ENCODE peak calls at places on chromosomes 6 and 20, in four cellular contexts. K, I, U and D are unnamed samples.

GRCh38 chr6:11043961-11044711 is at the start of gene ELOVL2:
- DNase-seq in I (no peak), K (peak), U (peak), D (peak)

GRCh38 chr20:30286157-30286556 is 971.3 kb upstream of the DEFB115 start:
- DNase-seq in U (peak), I (no peak), K (no peak), D (no peak)

GRCh38 chr6:139732451-139732850 is 358.0 kb upstream of the CITED2 start:
- DNase-seq in K (no peak), U (no peak), I (no peak), D (no peak)

GRCh38 chr6:17865798-17866725 is 121.4 kb downstream of the KIF13A start:
- DNase-seq in I (no peak), K (no peak), U (peak), D (no peak)

GRCh38 chr6:39853604-39854003 is 61.4 kb downstream of the DAAM2 start:
- DNase-seq in U (no peak), K (no peak), I (no peak), D (no peak)

GRCh38 chr20:14336667-14337066 is 745 bp downstream of the FLRT3 start:
- DNase-seq in I (no peak), U (no peak), K (no peak), D (no peak)

GRCh38 chr6:41182069-41183034 is 18.6 kb downstream of the TREML2 start:
- DNase-seq in U (peak), K (peak), I (no peak), D (no peak)

GRCh38 chr6:6696867-6697531 is 108.5 kb downstream of the LY86 start:
- DNase-seq in I (no peak), K (peak), U (peak), D (no peak)

GRCh38 chr20:12084482-12084881 is 166.8 kb downstream of the BTBD3 start:
- DNase-seq in K (no peak), I (no peak), U (no peak), D (no peak)

GRCh38 chr20:25280574-25281535 is 33.0 kb downstream of the PYGB start:
- DNase-seq in U (no peak), K (no peak), I (no peak), D (no peak)

GRCh38 chr6:84249724-84250123 is 22.3 kb upstream of the CEP162 start:
- DNase-seq in K (no peak), U (no peak), I (no peak), D (no peak)

GRCh38 chr6:134816780-134817179 is 133.1 kb downstream of the ALDH8A1 start:
- DNase-seq in U (no peak), I (no peak), K (no peak), D (no peak)

GRCh38 chr20:10652185-10652584 is 21.6 kb downstream of the JAG1 start:
- DNase-seq in I (no peak), U (no peak), K (no peak), D (no peak)

GRCh38 chr6:39029156-39030011 is 19.2 kb upstream of the GLP1R start:
- DNase-seq in I (no peak), U (peak), K (no peak), D (peak)

GRCh38 chr6:139161169-139161568 is 26.3 kb downstream of the HECA start:
- DNase-seq in K (no peak), I (no peak), U (no peak), D (no peak)

GRCh38 chr20:33827629-33828325 is 16.6 kb downstream of the CHMP4B start:
- DNase-seq in I (no peak), U (no peak), K (no peak), D (no peak)

GRCh38 chr20:46960536-46960935 is 65.9 kb downstream of the EYA2 start:
- DNase-seq in I (no peak), U (no peak), K (no peak), D (no peak)

GRCh38 chr20:61939691-61940360 is 125.9 kb downstream of the TAF4 start:
- DNase-seq in U (no peak), I (no peak), K (no peak), D (no peak)

GRCh38 chr6:85047818-85048217 is 283.4 kb upstream of the TBX18 start:
- DNase-seq in U (no peak), K (no peak), I (no peak), D (no peak)

GRCh38 chr6:747006-747405 is 54.1 kb upstream of the EXOC2 start:
- DNase-seq in I (no peak), U (no peak), K (no peak), D (no peak)

GRCh38 chr6:138535728-138536454 is 36.6 kb upstream of the NHSL1 start:
- DNase-seq in U (no peak), I (no peak), K (no peak), D (no peak)

GRCh38 chr20:41167118-41167470 is 29.8 kb downstream of the PLCG1 start:
- DNase-seq in K (no peak), U (no peak), I (no peak), D (no peak)

GRCh38 chr20:33539129-33539528 is 49.2 kb downstream of the CBFA2T2 start:
- DNase-seq in I (no peak), K (no peak), U (no peak), D (no peak)

GRCh38 chr6:31896856-31897611 is 464 bp downstream of the EHMT2 start:
- DNase-seq in I (no peak), U (no peak), K (no peak), D (no peak)

GRCh38 chr6:7911345-7911725 is 747 bp upstream of the TXNDC5 start:
- DNase-seq in K (no peak), U (no peak), I (no peak), D (no peak)

GRCh38 chr6:161486903-161487531 is 213.2 kb upstream of the AGPAT4 start:
- DNase-seq in K (no peak), I (no peak), U (no peak), D (no peak)

GRCh38 chr6:17899491-17899890 is 87.9 kb downstream of the KIF13A start:
- DNase-seq in U (no peak), K (no peak), I (no peak), D (no peak)

GRCh38 chr6:84882768-84883766 is 118.7 kb upstream of the TBX18 start:
- DNase-seq in K (no peak), U (no peak), I (no peak), D (no peak)

GRCh38 chr20:22511943-22512910 is 72.1 kb downstream of the FOXA2 start:
- DNase-seq in K (no peak), U (peak), I (no peak), D (no peak)

GRCh38 chr6:116764961-116765841 is at the start of gene FAM162B:
- DNase-seq in U (no peak), K (no peak), I (no peak), D (no peak)

GRCh38 chr6:498795-499231 is 107.3 kb downstream of the IRF4 start:
- DNase-seq in U (no peak), I (peak), K (no peak), D (no peak)

GRCh38 chr6:163971841-163972838 is 557.6 kb downstream of the QKI start:
- DNase-seq in U (peak), I (no peak), K (no peak), D (no peak)

GRCh38 chr6:89734526-89734925 is 85.1 kb downstream of the MDN1 start:
- DNase-seq in K (no peak), I (no peak), U (no peak), D (no peak)

GRCh38 chr20:13990465-13990864 is at the start of gene SEL1L2:
- DNase-seq in K (no peak), U (no peak), I (no peak), D (no peak)

GRCh38 chr6:25014806-25015560 is 79.2 kb upstream of the RIPOR2 start:
- DNase-seq in U (peak), K (no peak), I (no peak), D (no peak)

GRCh38 chr20:47502271-47502730 is 614 bp downstream of the NCOA3 start:
- DNase-seq in U (peak), K (no peak), I (no peak), D (no peak)

GRCh38 chr20:44072381-44072780 is 114.6 kb downstream of the JPH2 start:
- DNase-seq in I (no peak), K (no peak), U (no peak), D (no peak)
- TF ChIP-seq SPI1 in I (no peak), K (no peak), U (no peak), D (no peak)

GRCh38 chr6:131740161-131740560 is 29.3 kb upstream of the CTAGE9 start:
- DNase-seq in K (no peak), I (no peak), U (no peak), D (no peak)

GRCh38 chr6:131730264-131730663 is 19.4 kb upstream of the CTAGE9 start:
- DNase-seq in K (no peak), U (no peak), I (no peak), D (no peak)

GRCh38 chr6:131731224-131731623 is 20.4 kb upstream of the CTAGE9 start:
- DNase-seq in I (no peak), K (no peak), U (no peak), D (no peak)

GRCh38 chr6:131733376-131734016 is 22.7 kb upstream of the CTAGE9 start:
- DNase-seq in U (no peak), K (no peak), I (no peak), D (no peak)

GRCh38 chr6:131736010-131736409 is 25.2 kb upstream of the CTAGE9 start:
- DNase-seq in I (no peak), U (no peak), K (no peak), D (no peak)
- TF ChIP-seq SPI1 in I (no peak), U (no peak), K (no peak), D (no peak)

DNA sequence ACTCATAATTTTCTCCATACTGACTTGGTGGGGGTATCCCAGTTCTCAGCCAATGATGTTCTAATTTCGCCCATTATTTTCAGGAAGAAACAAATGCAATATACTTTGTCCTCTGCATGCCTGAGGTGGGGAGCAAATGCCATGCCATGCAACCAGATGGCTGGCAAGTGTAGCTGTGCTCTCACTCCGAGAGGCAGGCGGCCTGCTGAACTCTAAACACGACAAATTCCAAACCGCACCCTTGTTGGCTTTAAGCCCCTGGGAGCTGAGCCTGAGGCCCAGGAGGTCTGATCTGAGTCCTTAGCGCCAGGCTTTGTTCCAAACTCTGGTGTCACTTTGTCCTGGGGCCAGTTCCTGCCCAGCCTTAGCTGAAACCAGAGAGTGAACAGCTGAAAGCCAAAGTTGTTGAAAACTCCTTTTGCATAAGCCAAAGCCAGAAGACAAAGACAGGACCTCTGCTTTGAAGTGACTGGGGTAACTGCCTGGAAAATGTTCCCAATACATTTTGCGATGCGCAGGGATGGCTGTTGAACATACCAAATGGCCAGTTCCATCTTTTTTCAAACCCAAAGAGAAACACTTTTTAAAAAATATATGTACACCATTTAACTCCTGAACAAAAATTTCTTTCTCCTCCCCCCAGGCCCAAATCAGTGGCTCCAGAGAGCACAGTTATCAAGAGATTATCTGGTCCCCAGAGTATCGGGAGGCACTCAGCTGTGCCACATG is 46.2 kb downstream of the TTI1 start:
- DNase-seq in K (no peak), I (no peak), U (no peak), D (no peak)
- TF ChIP-seq SPI1 in K (no peak), I (no peak), U (no peak), D (no peak)

GRCh38 chr20:57656821-57657536 is 36.8 kb upstream of the ZBP1 start:
- DNase-seq in U (no peak), I (no peak), K (no peak), D (no peak)

GRCh38 chr20:57657537-57658446 is 37.6 kb upstream of the ZBP1 start:
- DNase-seq in K (no peak), U (no peak), I (no peak), D (peak)

GRCh38 chr20:57659789-57660509 is 39.7 kb upstream of the ZBP1 start:
- DNase-seq in U (no peak), I (no peak), K (no peak), D (peak)

GRCh38 chr20:57659131-57659788 is 39.0 kb upstream of the ZBP1 start:
- DNase-seq in U (no peak), I (no peak), K (no peak), D (peak)

DNA sequence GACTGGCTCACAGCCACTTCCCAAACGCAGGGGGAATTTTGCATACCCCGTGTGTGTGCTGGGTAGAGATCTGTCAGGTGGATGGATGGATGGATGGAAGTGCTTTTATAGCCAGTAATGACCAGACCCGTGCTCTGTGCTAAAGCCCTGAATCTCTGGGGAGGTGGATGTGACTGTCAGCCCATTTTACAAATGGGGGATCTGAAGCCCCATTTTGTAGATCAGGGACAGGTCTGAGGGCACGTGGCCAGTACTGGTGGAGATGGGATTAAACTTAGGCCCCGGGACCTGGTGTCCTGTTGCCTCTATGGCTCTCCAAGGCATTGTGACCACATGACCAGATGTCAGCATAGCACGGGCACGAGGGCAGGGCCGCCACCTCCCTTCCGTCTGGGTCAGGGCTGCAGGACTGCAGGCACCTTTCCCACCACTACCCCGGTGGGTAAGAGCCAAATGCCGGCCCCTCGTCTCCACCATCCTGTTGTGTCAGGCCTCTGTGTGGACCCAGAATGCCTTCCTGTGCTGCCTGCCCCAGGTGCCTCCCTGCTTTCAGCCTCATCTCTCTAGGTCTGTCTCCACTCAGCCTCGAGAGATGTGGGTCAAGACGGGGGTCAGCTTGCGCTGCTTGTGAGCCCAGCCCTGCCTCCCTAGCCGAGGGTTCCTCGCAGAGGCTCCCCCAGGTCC is 38.4 kb upstream of the ZBP1 start:
- DNase-seq in K (no peak), I (no peak), U (no peak), D (peak)
- TF ChIP-seq SPI1 in K (no peak), I (no peak), U (no peak), D (no peak)

GRCh38 chr6:37038297-37039198 is 33.1 kb downstream of the FGD2 start:
- DNase-seq in I (no peak), U (peak), K (no peak), D (no peak)
- TF ChIP-seq SPI1 in I (no peak), U (no peak), K (no peak), D (no peak)

GRCh38 chr6:137165375-137166246 is 7.8 kb downstream of the IL22RA2 start:
- DNase-seq in I (peak), U (peak), K (no peak), D (no peak)
- TF ChIP-seq SPI1 in I (no peak), U (no peak), K (peak), D (peak)

GRCh38 chr20:36066777-36067176 is 87.8 kb upstream of the EPB41L1 start:
- DNase-seq in K (no peak), U (no peak), I (no peak), D (no peak)
- TF ChIP-seq SPI1 in K (no peak), U (no peak), I (no peak), D (no peak)

GRCh38 chr6:70503813-70504465 is 62.8 kb upstream of the SDHAF4 start:
- DNase-seq in I (no peak), U (no peak), K (no peak), D (no peak)

GRCh38 chr6:70502484-70502883 is 64.2 kb upstream of the SDHAF4 start:
- DNase-seq in U (no peak), K (no peak), I (no peak), D (no peak)

GRCh38 chr6:70506321-70506720 is 60.4 kb upstream of the SDHAF4 start:
- DNase-seq in U (no peak), K (no peak), I (no peak), D (no peak)

GRCh38 chr6:70510600-70510999 is 56.1 kb upstream of the SDHAF4 start:
- DNase-seq in U (no peak), K (no peak), I (no peak), D (no peak)

GRCh38 chr6:70507166-70507565 is 59.6 kb upstream of the SDHAF4 start:
- DNase-seq in U (no peak), K (no peak), I (no peak), D (no peak)
- TF ChIP-seq SPI1 in U (no peak), K (no peak), I (no peak), D (no peak)